ENCODE peak calls at places on chromosomes 11 and 22, in four cellular contexts. V, G, X and J are unnamed samples.

GRCh38 chr22:27795053-27795452 is 6.5 kb downstream of the MN1 start:
- DNase-seq in V (no peak), G (no peak), X (no peak), J (no peak)

GRCh38 chr22:36585841-36586240 is 56.9 kb upstream of the EIF3D start:
- DNase-seq in V (no peak), G (no peak), X (no peak), J (no peak)

GRCh38 chr22:23121026-23121823 is 20.6 kb downstream of the RSPH14 start:
- DNase-seq in V (no peak), G (no peak), X (no peak), J (no peak)

GRCh38 chr11:67599149-67599548 is 7.6 kb upstream of the NDUFV1 start:
- DNase-seq in V (no peak), G (no peak), X (no peak), J (no peak)

GRCh38 chr22:28882545-28882877 is 861 bp upstream of the ZNRF3 start:
- DNase-seq in V (no peak), G (no peak), X (no peak), J (peak)

GRCh38 chr11:34132261-34132965 is 27.0 kb downstream of the NAT10 start:
- DNase-seq in V (no peak), G (no peak), X (no peak), J (no peak)

GRCh38 chr11:42571486-42572230 is 740.1 kb upstream of the API5 start:
- DNase-seq in V (no peak), G (no peak), X (no peak), J (no peak)

GRCh38 chr11:94740975-94741707 is 27.0 kb upstream of the AMOTL1 start:
- DNase-seq in V (peak), G (no peak), X (peak), J (peak)

GRCh38 chr22:21972293-21972779 is 10.3 kb downstream of the TOP3B start:
- DNase-seq in V (peak), G (no peak), X (peak), J (peak)

GRCh38 chr11:62801071-62801470 is 4.2 kb downstream of the NXF1 start:
- DNase-seq in V (no peak), G (no peak), X (no peak), J (no peak)

GRCh38 chr11:95485115-95485900 is 254.3 kb upstream of the SESN3 start:
- DNase-seq in V (no peak), G (no peak), X (no peak), J (peak)

GRCh38 chr11:71426413-71426812 is 21.8 kb downstream of the DHCR7 start:
- DNase-seq in V (no peak), G (no peak), X (no peak), J (no peak)

GRCh38 chr11:36167073-36167472 is 122.2 kb downstream of the COMMD9 start:
- DNase-seq in V (no peak), G (no peak), X (no peak), J (no peak)

GRCh38 chr11:48088682-48089050 is 108.3 kb downstream of the PTPRJ start:
- DNase-seq in V (no peak), G (no peak), X (peak), J (peak)

GRCh38 chr11:81494431-81494830 is 1239.2 kb downstream of the FAM181B start:
- DNase-seq in V (no peak), G (no peak), X (no peak), J (no peak)

GRCh38 chr11:82942376-82942775 is 40.8 kb downstream of the DDIAS start:
- DNase-seq in V (no peak), G (no peak), X (no peak), J (no peak)

GRCh38 chr11:14179126-14179820 is 179.7 kb downstream of the RRAS2 start:
- DNase-seq in V (no peak), G (no peak), X (no peak), J (peak)

GRCh38 chr22:36765943-36766450 is 9.9 kb downstream of the IFT27 start:
- DNase-seq in V (no peak), G (no peak), X (no peak), J (peak)

GRCh38 chr11:61507962-61508824 is at the start of gene LRRC10B:
- DNase-seq in V (peak), G (peak), X (no peak), J (no peak)

GRCh38 chr11:61510980-61511373 is 2.4 kb downstream of the LRRC10B start:
- DNase-seq in V (no peak), G (no peak), X (no peak), J (no peak)

GRCh38 chr11:61510178-61510979 is 1.8 kb downstream of the LRRC10B start:
- DNase-seq in V (no peak), G (no peak), X (no peak), J (no peak)

GRCh38 chr11:61511383-61511782 is 2.8 kb downstream of the LRRC10B start:
- DNase-seq in V (no peak), G (no peak), X (no peak), J (no peak)

GRCh38 chr11:61509058-61510029 is 795 bp downstream of the LRRC10B start:
- DNase-seq in V (peak), G (peak), X (peak), J (peak)
- TF ChIP-seq CTCF in V (peak), G (peak), X (peak), J (peak)

DNA sequence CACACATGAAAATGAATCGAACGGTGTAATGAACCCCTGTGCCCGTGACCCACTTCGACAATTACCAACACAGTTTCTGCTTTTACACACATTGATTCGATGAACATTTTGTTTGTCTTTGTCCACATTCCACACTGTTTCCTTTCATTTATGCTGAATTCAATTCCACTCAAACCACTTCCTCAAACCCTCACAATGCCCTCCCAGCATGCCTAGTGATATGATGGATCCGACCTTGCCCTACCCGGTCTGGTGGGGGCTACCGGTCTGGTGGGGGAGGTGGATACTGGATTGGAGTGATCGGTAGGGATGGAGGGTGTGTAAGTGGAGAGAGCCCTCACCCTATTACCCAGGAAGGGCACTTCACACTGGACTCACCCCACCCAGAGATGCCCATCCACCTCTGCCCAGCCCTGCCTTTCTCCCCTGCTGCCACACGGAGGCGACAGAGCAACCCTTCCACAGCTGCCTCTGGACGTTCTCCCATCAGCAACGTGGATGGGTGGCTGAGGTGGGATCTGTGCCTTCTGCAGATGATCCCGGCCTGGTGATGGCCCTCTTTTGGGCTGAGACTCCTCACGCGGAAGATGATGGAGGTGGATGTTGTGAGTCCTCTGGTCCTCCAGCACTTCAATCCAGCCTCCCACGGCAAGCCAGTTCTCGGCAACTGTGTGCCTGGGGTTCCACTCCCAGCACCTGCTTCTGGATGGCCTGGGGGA is 33.0 kb upstream of the P2RY2 start:
- DNase-seq in V (peak), G (peak), X (peak), J (peak)
- H3K4me3 ChIP-seq in V (no peak), G (peak), X (no peak), J (no peak)

DNA sequence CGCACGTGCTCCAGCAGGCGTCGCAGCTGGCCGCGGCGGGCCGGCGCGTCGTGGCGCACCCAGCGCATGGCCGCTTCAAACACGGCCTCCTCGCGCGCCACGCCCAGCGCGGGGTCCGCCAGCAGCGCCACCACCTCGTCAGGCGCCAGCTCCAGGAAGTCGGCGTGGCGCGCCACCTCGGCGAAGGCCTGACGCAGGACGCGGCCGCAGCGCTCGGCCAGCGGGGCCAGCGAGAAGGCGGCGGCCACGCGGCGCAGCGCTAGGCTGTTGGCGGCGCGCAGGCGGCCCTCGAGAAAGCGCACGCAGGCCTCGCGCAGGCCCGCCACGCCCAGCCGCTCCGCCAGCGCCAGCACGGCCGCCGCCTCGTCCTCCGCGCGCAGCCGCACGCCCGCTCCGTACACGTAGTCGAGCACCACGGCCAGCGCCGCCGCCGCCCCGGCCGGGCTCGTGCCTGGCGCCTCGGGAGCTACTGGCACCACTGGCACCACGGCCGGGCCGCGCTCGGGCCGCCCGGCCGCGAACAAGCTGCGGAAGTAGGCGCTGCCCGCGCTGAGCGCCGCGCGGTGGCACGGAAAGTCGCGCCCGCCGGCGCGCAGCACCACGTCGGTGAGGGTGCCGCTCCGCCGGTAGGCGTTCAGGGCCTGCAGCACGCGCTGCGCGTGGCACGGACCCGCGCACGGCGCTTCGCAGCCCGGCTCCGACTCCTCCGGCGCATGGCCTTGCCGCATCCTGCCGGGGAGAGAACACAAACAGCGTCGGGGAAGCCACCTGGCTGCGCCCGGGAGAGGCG is 2.9 kb downstream of the KLHL35 start:
- DNase-seq in V (peak), G (peak), X (peak), J (peak)
- TF ChIP-seq CTCF in V (no peak), G (no peak), X (no peak), J (no peak)

DNA sequence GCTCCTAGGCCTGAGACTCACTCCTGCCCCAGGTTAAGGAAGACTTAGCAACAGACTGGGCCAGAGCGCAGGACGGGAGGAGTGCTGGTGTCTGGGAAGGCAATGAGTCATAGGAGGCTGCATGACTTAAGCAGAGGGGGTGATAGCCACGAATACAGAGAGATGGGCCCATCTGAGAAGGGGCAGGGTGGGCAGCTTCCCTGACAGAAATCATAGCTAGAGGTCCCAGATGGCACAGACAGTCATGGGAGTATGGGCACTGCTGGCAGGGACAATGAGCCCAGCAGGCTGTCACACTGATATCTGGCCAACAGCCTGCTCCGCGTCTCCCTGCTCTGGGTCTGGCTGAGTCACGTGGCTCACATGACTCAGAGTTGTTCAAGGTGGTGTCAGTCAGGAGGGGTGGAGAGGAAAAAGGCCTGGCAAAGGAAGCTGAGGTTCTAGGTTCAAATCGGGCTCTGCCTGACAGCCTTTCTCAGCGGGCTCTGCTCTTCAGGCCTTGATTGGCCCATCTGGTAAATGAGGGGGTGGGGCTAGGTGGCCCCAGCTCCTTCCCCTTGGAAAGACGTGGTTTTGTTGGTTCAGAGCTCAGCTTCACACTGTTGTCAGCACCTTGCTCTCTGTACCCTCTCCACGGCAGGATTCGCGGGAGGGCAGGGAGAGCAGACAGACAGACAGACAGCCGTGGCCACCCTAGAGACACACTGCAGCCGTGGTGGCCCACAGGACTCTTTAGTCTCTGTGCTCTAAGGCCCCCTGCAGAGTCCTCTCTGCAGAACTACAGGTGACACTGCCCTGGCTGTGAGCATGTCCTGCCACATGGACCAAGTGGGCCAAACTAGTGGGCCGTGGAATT is 47.8 kb downstream of the DBX1 start:
- DNase-seq in V (peak), G (peak), X (peak), J (peak)
- H3K4me3 ChIP-seq in V (no peak), G (no peak), X (no peak), J (no peak)

GRCh38 chr11:100817620-100818019 is 130.5 kb downstream of the ARHGAP42 start:
- DNase-seq in V (no peak), G (no peak), X (no peak), J (no peak)
- TF ChIP-seq CTCF in V (no peak), G (no peak), X (no peak), J (no peak)

GRCh38 chr22:41216984-41217383 is 11.9 kb downstream of the L3MBTL2 start:
- DNase-seq in V (no peak), G (no peak), X (no peak), J (no peak)
- H3K4me3 ChIP-seq in V (no peak), G (no peak), X (no peak), J (peak)

DNA sequence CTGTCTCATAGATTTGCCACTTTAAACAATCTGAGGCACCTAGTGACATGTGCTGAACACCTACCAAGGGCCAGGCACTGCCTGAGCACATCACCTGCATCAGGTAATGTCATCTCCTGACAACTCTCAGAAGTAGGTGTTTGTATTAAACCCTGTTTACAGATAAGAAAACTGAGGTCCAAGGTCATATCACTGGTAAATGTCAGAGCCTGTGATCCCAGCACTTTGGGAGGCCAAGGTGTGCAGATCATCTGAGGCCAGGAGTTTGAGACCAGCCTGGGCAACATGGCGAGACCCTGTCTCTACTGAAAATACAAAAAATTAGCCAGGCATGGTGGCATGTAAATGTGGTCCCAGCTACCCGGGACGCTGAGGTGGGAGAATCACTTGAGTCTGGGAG is 39.1 kb upstream of the ACCSL start:
- DNase-seq in V (no peak), G (no peak), X (no peak), J (no peak)
- TF ChIP-seq CTCF in V (no peak), G (no peak), X (no peak), J (no peak)